ENCODE peak calls at places on chromosomes 1 and 21, in nine cellular contexts. One of them, this sample, is unnamed.

GRCh38 chr1:244962140-244962539 is 97.8 kb upstream of the HNRNPU start:
- DNase-seq in GM23248: peak; percentile 11
- DNase-seq in aorta: no peak
- DNase-seq in retinal pigment epithelial cell: no peak
- DNase-seq in lower leg skin: no peak
- DNase-seq in lower lobe of right lung: no peak
- DNase-seq in Karpas-422: no peak
- DNase-seq in uterus: no peak
- DNase-seq in testis: no peak
- DNase-seq in this sample: no peak

GRCh38 chr1:237792149-237792548 is 98.6 kb downstream of the ZP4 start:
- DNase-seq in lower lobe of right lung: no peak
- DNase-seq in Karpas-422: no peak
- DNase-seq in retinal pigment epithelial cell: no peak
- DNase-seq in aorta: no peak
- DNase-seq in lower leg skin: no peak
- DNase-seq in uterus: no peak
- DNase-seq in testis: no peak
- DNase-seq in GM23248: no peak
- DNase-seq in this sample: no peak

GRCh38 chr1:229230893-229231753 is 39.8 kb upstream of the RAB4A start:
- DNase-seq in aorta: no peak
- DNase-seq in uterus: peak; percentile 36
- DNase-seq in lower lobe of right lung: no peak
- DNase-seq in lower leg skin: peak; percentile 82
- DNase-seq in retinal pigment epithelial cell: no peak
- DNase-seq in Karpas-422: peak; percentile 6
- DNase-seq in GM23248: no peak
- DNase-seq in testis: no peak
- DNase-seq in this sample: no peak

GRCh38 chr1:201488817-201489581 is 17.9 kb downstream of the CSRP1 start:
- DNase-seq in GM23248: peak; percentile 98
- DNase-seq in Karpas-422: no peak
- DNase-seq in uterus: peak; percentile 82
- DNase-seq in lower lobe of right lung: peak; percentile 75
- DNase-seq in testis: no peak
- DNase-seq in retinal pigment epithelial cell: no peak
- DNase-seq in aorta: peak; percentile 94
- DNase-seq in lower leg skin: no peak
- DNase-seq in this sample: peak; percentile 77

GRCh38 chr21:20443558-20444155 is 554.6 kb upstream of the NCAM2 start:
- DNase-seq in lower leg skin: no peak
- DNase-seq in lower lobe of right lung: no peak
- DNase-seq in uterus: no peak
- DNase-seq in aorta: no peak
- DNase-seq in testis: no peak
- DNase-seq in retinal pigment epithelial cell: no peak
- DNase-seq in GM23248: no peak
- DNase-seq in Karpas-422: peak; percentile 70
- DNase-seq in this sample: no peak

GRCh38 chr1:51555866-51556619 is 37.0 kb upstream of the EPS15 start:
- DNase-seq in Karpas-422: no peak
- DNase-seq in testis: no peak
- DNase-seq in GM23248: no peak
- DNase-seq in lower leg skin: no peak
- DNase-seq in uterus: no peak
- DNase-seq in retinal pigment epithelial cell: no peak
- DNase-seq in aorta: no peak
- DNase-seq in lower lobe of right lung: no peak
- DNase-seq in this sample: no peak

GRCh38 chr1:92482665-92483441 is 3.9 kb downstream of the GFI1 start:
- DNase-seq in lower lobe of right lung: peak; percentile 48
- DNase-seq in uterus: no peak
- DNase-seq in lower leg skin: no peak
- DNase-seq in testis: no peak
- DNase-seq in GM23248: peak; percentile 47
- DNase-seq in aorta: peak; percentile 49
- DNase-seq in retinal pigment epithelial cell: no peak
- DNase-seq in Karpas-422: peak; percentile 44
- DNase-seq in this sample: no peak

GRCh38 chr1:185144233-185144632 is 12.5 kb downstream of the TRMT1L start:
- DNase-seq in lower lobe of right lung: no peak
- DNase-seq in GM23248: peak; percentile 74
- DNase-seq in uterus: no peak
- DNase-seq in aorta: no peak
- DNase-seq in Karpas-422: no peak
- DNase-seq in testis: no peak
- DNase-seq in lower leg skin: no peak
- DNase-seq in retinal pigment epithelial cell: no peak
- DNase-seq in this sample: no peak

GRCh38 chr21:34511154-34511553 is 856 bp downstream of the KCNE1 start:
- DNase-seq in uterus: no peak
- DNase-seq in lower lobe of right lung: no peak
- DNase-seq in lower leg skin: no peak
- DNase-seq in retinal pigment epithelial cell: peak; percentile 46
- DNase-seq in aorta: no peak
- DNase-seq in Karpas-422: no peak
- DNase-seq in testis: no peak
- DNase-seq in GM23248: peak; percentile 66
- DNase-seq in this sample: no peak

GRCh38 chr1:223702735-223703667 is 9.3 kb upstream of the CAPN2 start:
- DNase-seq in Karpas-422: no peak
- DNase-seq in lower leg skin: peak; percentile 72
- DNase-seq in GM23248: peak; percentile 96
- DNase-seq in uterus: no peak
- DNase-seq in testis: no peak
- DNase-seq in retinal pigment epithelial cell: no peak
- DNase-seq in lower lobe of right lung: no peak
- DNase-seq in aorta: no peak
- DNase-seq in this sample: no peak

GRCh38 chr1:243930822-243931671 is 81.0 kb upstream of the AKT3 start:
- DNase-seq in lower leg skin: no peak
- DNase-seq in uterus: no peak
- DNase-seq in lower lobe of right lung: no peak
- DNase-seq in Karpas-422: no peak
- DNase-seq in retinal pigment epithelial cell: peak; percentile 99
- DNase-seq in aorta: no peak
- DNase-seq in GM23248: no peak
- DNase-seq in testis: no peak
- DNase-seq in this sample: no peak

GRCh38 chr1:30733520-30733919 is 10.1 kb upstream of the MATN1 start:
- DNase-seq in uterus: no peak
- DNase-seq in lower lobe of right lung: no peak
- DNase-seq in GM23248: no peak
- DNase-seq in aorta: no peak
- DNase-seq in Karpas-422: no peak
- DNase-seq in testis: no peak
- DNase-seq in lower leg skin: no peak
- DNase-seq in retinal pigment epithelial cell: no peak
- DNase-seq in this sample: no peak

GRCh38 chr1:156707486-156708244 is 2.3 kb upstream of the CRABP2 start:
- DNase-seq in testis: no peak
- DNase-seq in Karpas-422: no peak
- DNase-seq in uterus: peak; percentile 40
- DNase-seq in lower leg skin: no peak
- DNase-seq in GM23248: peak; percentile 88
- DNase-seq in aorta: no peak
- DNase-seq in lower lobe of right lung: no peak
- DNase-seq in retinal pigment epithelial cell: no peak
- DNase-seq in this sample: no peak

GRCh38 chr1:65175171-65176070 is 27.4 kb downstream of the AK4 start:
- DNase-seq in GM23248: no peak
- DNase-seq in aorta: no peak
- DNase-seq in lower lobe of right lung: no peak
- DNase-seq in testis: peak; percentile 37
- DNase-seq in retinal pigment epithelial cell: no peak
- DNase-seq in Karpas-422: no peak
- DNase-seq in uterus: no peak
- DNase-seq in lower leg skin: peak; percentile 78
- DNase-seq in this sample: no peak

GRCh38 chr21:36846624-36847023 is 119.8 kb downstream of the HLCS start:
- DNase-seq in GM23248: no peak
- DNase-seq in testis: no peak
- DNase-seq in retinal pigment epithelial cell: no peak
- DNase-seq in Karpas-422: no peak
- DNase-seq in uterus: no peak
- DNase-seq in aorta: no peak
- DNase-seq in lower leg skin: no peak
- DNase-seq in lower lobe of right lung: no peak
- DNase-seq in this sample: no peak

GRCh38 chr1:97726386-97726785 is 194.4 kb downstream of the DPYD start:
- DNase-seq in aorta: no peak
- DNase-seq in lower lobe of right lung: no peak
- DNase-seq in Karpas-422: no peak
- DNase-seq in uterus: no peak
- DNase-seq in lower leg skin: no peak
- DNase-seq in retinal pigment epithelial cell: no peak
- DNase-seq in GM23248: peak; percentile 51
- DNase-seq in testis: no peak
- DNase-seq in this sample: no peak

GRCh38 chr1:18352640-18353245 is 128.0 kb upstream of the KLHDC7A start:
- DNase-seq in testis: no peak
- DNase-seq in Karpas-422: no peak
- DNase-seq in GM23248: no peak
- DNase-seq in retinal pigment epithelial cell: no peak
- DNase-seq in lower lobe of right lung: no peak
- DNase-seq in uterus: no peak
- DNase-seq in aorta: no peak
- DNase-seq in lower leg skin: no peak
- DNase-seq in this sample: no peak

GRCh38 chr1:18913065-18913502 is 10.7 kb upstream of the ALDH4A1 start:
- DNase-seq in uterus: peak; percentile 85
- DNase-seq in Karpas-422: peak; percentile 86
- DNase-seq in aorta: peak; percentile 84
- DNase-seq in GM23248: peak; percentile 87
- DNase-seq in lower leg skin: peak; percentile 97
- DNase-seq in retinal pigment epithelial cell: no peak
- DNase-seq in lower lobe of right lung: peak; percentile 87
- DNase-seq in testis: peak; percentile 88
- DNase-seq in this sample: no peak

GRCh38 chr1:119327436-119328155 is 41.0 kb upstream of the HAO2 start:
- DNase-seq in lower lobe of right lung: peak; percentile 46
- DNase-seq in GM23248: peak; percentile 61
- DNase-seq in testis: peak; percentile 48
- DNase-seq in retinal pigment epithelial cell: no peak
- DNase-seq in Karpas-422: peak; percentile 47
- DNase-seq in uterus: peak; percentile 87
- DNase-seq in lower leg skin: no peak
- DNase-seq in aorta: peak; percentile 53
- DNase-seq in this sample: peak; percentile 14

GRCh38 chr21:31973402-31973944 is 100.7 kb downstream of the HUNK start:
- DNase-seq in Karpas-422: no peak
- DNase-seq in retinal pigment epithelial cell: no peak
- DNase-seq in aorta: no peak
- DNase-seq in GM23248: no peak
- DNase-seq in uterus: no peak
- DNase-seq in lower lobe of right lung: no peak
- DNase-seq in lower leg skin: peak; percentile 25
- DNase-seq in testis: no peak
- DNase-seq in this sample: no peak
- H3K4me3 ChIP-seq in Karpas-422: no peak overlapping the region
- H3K4me3 ChIP-seq in retinal pigment epithelial cell: no peak overlapping the region
- H3K4me3 ChIP-seq in aorta: no peak overlapping the region
- H3K4me3 ChIP-seq in GM23248: no peak overlapping the region
- H3K4me3 ChIP-seq in uterus: no peak overlapping the region
- H3K4me3 ChIP-seq in lower lobe of right lung: no peak overlapping the region
- H3K4me3 ChIP-seq in lower leg skin: no peak overlapping the region
- H3K4me3 ChIP-seq in testis: no peak overlapping the region
- H3K4me3 ChIP-seq in this sample: no peak overlapping the region

DNA sequence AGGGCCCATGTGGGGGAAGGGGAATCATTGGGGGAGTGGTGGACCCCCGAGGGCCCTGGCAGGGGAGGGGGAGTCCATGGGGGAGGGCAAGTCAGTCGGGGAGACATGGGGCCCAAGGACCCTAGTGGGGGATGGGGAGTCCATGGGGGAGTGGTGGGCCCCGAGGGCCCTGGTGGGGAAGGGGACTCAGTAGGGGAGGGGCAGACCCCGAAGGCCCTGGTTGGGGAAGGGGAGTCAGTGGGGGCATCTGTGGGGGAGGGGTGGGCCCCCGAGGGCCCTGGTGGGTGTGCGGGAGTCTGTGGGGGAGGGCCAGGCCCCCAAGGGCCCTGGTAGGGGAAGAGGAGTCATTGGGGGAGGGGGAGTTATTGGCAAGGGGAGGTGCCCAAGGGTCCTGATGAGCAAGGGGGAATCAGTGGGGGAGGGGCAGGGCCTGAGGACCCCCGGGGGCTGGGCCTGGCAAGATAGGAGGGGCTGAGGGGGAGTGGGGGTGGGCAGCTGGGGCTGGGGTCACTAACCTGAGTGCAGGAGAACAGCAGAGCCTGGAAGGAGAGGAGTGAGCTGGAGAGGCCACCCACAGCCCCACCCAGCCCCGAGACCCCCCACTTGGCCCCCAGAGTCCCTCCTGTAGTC is 2.1 kb downstream of the MXRA8 start:
- DNase-seq in GM23248: no peak
- DNase-seq in lower lobe of right lung: no peak
- DNase-seq in aorta: no peak
- DNase-seq in uterus: no peak
- DNase-seq in retinal pigment epithelial cell: no peak
- DNase-seq in testis: no peak
- DNase-seq in lower leg skin: no peak
- DNase-seq in Karpas-422: no peak
- DNase-seq in this sample: no peak
- H3K4me3 ChIP-seq in GM23248: peak overlapping the region; percentile 94
- H3K4me3 ChIP-seq in lower lobe of right lung: peak overlapping the region; percentile 60
- H3K4me3 ChIP-seq in aorta: no peak overlapping the region
- H3K4me3 ChIP-seq in uterus: peak overlapping the region; percentile 70
- H3K4me3 ChIP-seq in retinal pigment epithelial cell: peak overlapping the region; percentile 68
- H3K4me3 ChIP-seq in testis: peak overlapping the region; percentile 56
- H3K4me3 ChIP-seq in lower leg skin: no peak overlapping the region
- H3K4me3 ChIP-seq in Karpas-422: no peak overlapping the region
- H3K4me3 ChIP-seq in this sample: peak overlapping the region; percentile 44

DNA sequence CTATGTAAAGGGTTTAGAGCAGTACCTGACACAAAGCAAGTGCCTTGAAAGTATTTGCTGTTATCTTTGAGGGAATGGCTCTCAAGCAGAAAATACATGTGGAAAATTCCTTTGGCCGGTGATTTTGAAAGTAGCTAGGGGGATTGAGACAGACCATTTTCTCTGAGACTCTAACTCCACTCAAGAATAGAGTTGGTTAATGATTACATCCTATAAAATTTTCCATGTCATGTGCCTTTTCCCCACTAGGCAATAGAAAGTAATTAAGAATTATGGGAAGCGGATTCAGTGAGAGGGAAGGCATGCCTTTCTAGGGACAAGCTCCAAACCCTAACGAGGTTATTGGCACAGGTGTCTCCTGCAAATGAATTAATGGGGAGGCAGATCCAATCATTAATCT is 276.0 kb downstream of the GPATCH2 start:
- DNase-seq in lower lobe of right lung: no peak
- DNase-seq in uterus: no peak
- DNase-seq in lower leg skin: no peak
- DNase-seq in aorta: no peak
- DNase-seq in GM23248: no peak
- DNase-seq in Karpas-422: no peak
- DNase-seq in retinal pigment epithelial cell: no peak
- DNase-seq in testis: no peak
- DNase-seq in this sample: peak; percentile 9
- H3K4me3 ChIP-seq in lower lobe of right lung: no peak overlapping the region
- H3K4me3 ChIP-seq in uterus: no peak overlapping the region
- H3K4me3 ChIP-seq in lower leg skin: no peak overlapping the region
- H3K4me3 ChIP-seq in aorta: no peak overlapping the region
- H3K4me3 ChIP-seq in GM23248: no peak overlapping the region
- H3K4me3 ChIP-seq in Karpas-422: no peak overlapping the region
- H3K4me3 ChIP-seq in retinal pigment epithelial cell: no peak overlapping the region
- H3K4me3 ChIP-seq in testis: no peak overlapping the region
- H3K4me3 ChIP-seq in this sample: no peak overlapping the region

GRCh38 chr1:162404550-162405160 is 7.3 kb downstream of the SH2D1B start:
- DNase-seq in uterus: no peak
- DNase-seq in lower lobe of right lung: no peak
- DNase-seq in GM23248: peak; percentile 87
- DNase-seq in lower leg skin: no peak
- DNase-seq in retinal pigment epithelial cell: no peak
- DNase-seq in testis: no peak
- DNase-seq in aorta: no peak
- DNase-seq in Karpas-422: no peak
- DNase-seq in this sample: no peak
- H3K4me3 ChIP-seq in uterus: no peak overlapping the region
- H3K4me3 ChIP-seq in lower lobe of right lung: no peak overlapping the region
- H3K4me3 ChIP-seq in GM23248: peak overlapping the region; percentile 32
- H3K4me3 ChIP-seq in lower leg skin: no peak overlapping the region
- H3K4me3 ChIP-seq in retinal pigment epithelial cell: no peak overlapping the region
- H3K4me3 ChIP-seq in testis: no peak overlapping the region
- H3K4me3 ChIP-seq in aorta: no peak overlapping the region
- H3K4me3 ChIP-seq in Karpas-422: no peak overlapping the region
- H3K4me3 ChIP-seq in this sample: no peak overlapping the region

This sample was measured in kidney epithelial cell.